ENCODE peak calls at places on chromosomes 4 and X, in four cellular contexts. H is COLO829, Z is activated T-cell treated with anti-CD3 and anti-CD28 coated beads for 1 hour, E is adrenal gland. F is an unnamed sample.

GRCh38 chrX:151737494-151737893 is 2.9 kb downstream of the CNGA2 start:
- DNase-seq in H (no peak), Z (no peak), E (no peak), F (no peak)

GRCh38 chrX:18582910-18583493 is 88.9 kb downstream of the RS1 start:
- DNase-seq in H (no peak), Z (no peak), E (no peak), F (peak; percentile 10)

GRCh38 chr4:92060333-92060732 is 243.4 kb upstream of the GRID2 start:
- DNase-seq in H (no peak), Z (no peak), E (no peak), F (no peak)

GRCh38 chr4:153933851-153934688 is 145.2 kb upstream of the SFRP2 start:
- DNase-seq in H (no peak), Z (no peak), E (no peak), F (no peak)

GRCh38 chr4:81454498-81454897 is 17.2 kb downstream of the RASGEF1B start:
- DNase-seq in H (no peak), Z (no peak), E (no peak), F (peak; percentile 14)

GRCh38 chrX:45274576-45274975 is 73.9 kb upstream of the DIPK2B start:
- DNase-seq in H (no peak), Z (no peak), E (no peak), F (peak; percentile 6)

GRCh38 chr4:3369781-3370660 is 71.7 kb upstream of the HGFAC start:
- DNase-seq in H (no peak), Z (no peak), E (peak; percentile 52), F (peak; percentile 94)

GRCh38 chr4:14515556-14515955 is 486.7 kb upstream of the CPEB2 start:
- DNase-seq in H (no peak), Z (no peak), E (no peak), F (no peak)

GRCh38 chrX:150546711-150547153 is 21.7 kb upstream of the MTM1 start:
- DNase-seq in H (no peak), Z (no peak), E (no peak), F (no peak)

GRCh38 chrX:130268500-130269170 is at the start of gene ZNF280C:
- DNase-seq in H (peak; percentile 92), Z (peak; percentile 78), E (peak; percentile 91), F (peak; percentile 91)

GRCh38 chrX:154473683-154474082 is 5.4 kb downstream of the LAGE3 start:
- DNase-seq in H (no peak), Z (no peak), E (no peak), F (no peak)

GRCh38 chrX:16610121-16610565 is 39.8 kb upstream of the S100G start:
- DNase-seq in H (peak; percentile 20), Z (no peak), E (no peak), F (peak; percentile 74)

GRCh38 chr4:107564326-107564725 is 155.7 kb downstream of the PAPSS1 start:
- DNase-seq in H (no peak), Z (no peak), E (no peak), F (no peak)

GRCh38 chr4:36414248-36414647 is 132.8 kb downstream of the DTHD1 start:
- DNase-seq in H (no peak), Z (no peak), E (no peak), F (no peak)

GRCh38 chr4:71338846-71339593 is at the start of gene SLC4A4:
- DNase-seq in H (peak; percentile 69), Z (no peak), E (no peak), F (peak; percentile 91)

GRCh38 chr4:66736593-66736992 is 808.7 kb downstream of the CENPC start:
- DNase-seq in H (peak; percentile 90), Z (no peak), E (no peak), F (no peak)

GRCh38 chrX:103792916-103793540 is 16.4 kb downstream of the PLP1 start:
- DNase-seq in H (no peak), Z (no peak), E (no peak), F (peak; percentile 80)

GRCh38 chr4:16269742-16270522 is 43.7 kb upstream of the TAPT1 start:
- DNase-seq in H (no peak), Z (no peak), E (no peak), F (peak; percentile 55)

GRCh38 chr4:680931-681645 is 6.7 kb downstream of the MYL5 start:
- DNase-seq in H (no peak), Z (no peak), E (peak; percentile 82), F (no peak)

GRCh38 chrX:15863944-15864491 is 9.4 kb upstream of the AP1S2 start:
- DNase-seq in H (no peak), Z (no peak), E (no peak), F (no peak)

GRCh38 chr4:37453361-37454262 is 209.1 kb downstream of the NWD2 start:
- DNase-seq in H (no peak), Z (peak; percentile 34), E (peak; percentile 35), F (no peak)

GRCh38 chr4:85152490-85152889 is 186.0 kb upstream of the WDFY3 start:
- DNase-seq in H (no peak), Z (no peak), E (no peak), F (no peak)

GRCh38 chr4:98692411-98692810 is 34.0 kb upstream of the TSPAN5 start:
- DNase-seq in H (no peak), Z (no peak), E (no peak), F (no peak)

GRCh38 chr4:37014584-37014983 is 230.0 kb upstream of the NWD2 start:
- DNase-seq in H (no peak), Z (no peak), E (no peak), F (no peak)

GRCh38 chrX:10176121-10177003 is 19.6 kb downstream of the CLCN4 start:
- DNase-seq in H (no peak), Z (no peak), E (no peak), F (no peak)

GRCh38 chr4:8607603-8608481 is 15.3 kb downstream of the CPZ start:
- DNase-seq in H (peak; percentile 5), Z (peak; percentile 20), E (peak; percentile 39), F (no peak)

GRCh38 chr4:54543088-54543795 is 114.5 kb upstream of the KIT start:
- DNase-seq in H (peak; percentile 94), Z (no peak), E (no peak), F (peak; percentile 94)

F was measured in IMR-90.